ENCODE peak calls at places on chromosomes 13 and 19, in nine cellular contexts. T is activated CD4-positive, CD25-positive, alpha-beta regulatory T cell; D is astrocyte of the cerebellum; O is stimulated activated CD4-positive, alpha-beta T cell treated with anti-CD3 and anti-CD28 coated beads, Interleukin-2, amount 100 ng/mL, for 24 hours; Q is HFF-Myc; K is neural progenitor cell; W is NCI-H1092; J is hepatic stellate cell; U is effector memory CD4-positive, alpha-beta T cell. X is an unnamed sample.

GRCh38 chr19:29610574-29611271 is 4.6 kb downstream of the POP4 start:
- DNase-seq in T (peak; percentile 60), D (peak; percentile 70), O (peak; percentile 87), Q (peak; percentile 49), K (peak; percentile 87), W (peak; percentile 43), J (peak; percentile 92), U (peak; percentile 67), X (peak; percentile 82)

GRCh38 chr13:36712785-36713184 is 39.0 kb downstream of the SERTM1 start:
- DNase-seq in T (no peak), D (peak; percentile 58), O (no peak), Q (peak; percentile 37), K (no peak), W (no peak), J (no peak), U (no peak), X (no peak)

GRCh38 chr13:45289936-45290563 is 50.9 kb downstream of the TPT1 start:
- DNase-seq in T (no peak), D (no peak), O (no peak), Q (no peak), K (no peak), W (no peak), J (no peak), U (no peak), X (no peak)

GRCh38 chr13:93473441-93474270 is 247.0 kb downstream of the GPC6 start:
- DNase-seq in T (no peak), D (no peak), O (no peak), Q (no peak), K (no peak), W (no peak), J (no peak), U (no peak), X (no peak)

GRCh38 chr13:35630551-35631275 is 154.2 kb upstream of the MAB21L1 start:
- DNase-seq in T (no peak), D (peak; percentile 22), O (no peak), Q (peak; percentile 56), K (peak; percentile 83), W (peak; percentile 5), J (peak; percentile 18), U (no peak), X (no peak)

GRCh38 chr13:24822640-24823039 is 58.7 kb downstream of the RNF17 start:
- DNase-seq in T (no peak), D (no peak), O (no peak), Q (no peak), K (no peak), W (no peak), J (no peak), U (no peak), X (no peak)

GRCh38 chr19:12723643-12724426 is at the start of gene TNPO2:
- DNase-seq in T (peak; percentile 46), D (no peak), O (peak; percentile 78), Q (peak; percentile 51), K (peak; percentile 92), W (peak; percentile 60), J (peak; percentile 70), U (peak; percentile 26), X (no peak)

GRCh38 chr13:27607125-27607524 is 13.2 kb downstream of the LNX2 start:
- DNase-seq in T (no peak), D (peak; percentile 64), O (no peak), Q (peak; percentile 40), K (no peak), W (no peak), J (peak; percentile 51), U (no peak), X (no peak)

GRCh38 chr19:41990028-41990427 is 4.0 kb downstream of the ATP1A3 start:
- DNase-seq in T (no peak), D (no peak), O (no peak), Q (no peak), K (no peak), W (no peak), J (no peak), U (no peak), X (no peak)

GRCh38 chr13:102400619-102401125 is 1.2 kb downstream of the FGF14 start:
- DNase-seq in T (no peak), D (no peak), O (no peak), Q (no peak), K (peak; percentile 47), W (no peak), J (peak; percentile 18), U (no peak), X (no peak)

GRCh38 chr13:46831588-46832194 is 34.7 kb upstream of the ESD start:
- DNase-seq in T (no peak), D (peak; percentile 46), O (peak; percentile 40), Q (peak; percentile 35), K (peak; percentile 61), W (peak; percentile 7), J (peak; percentile 6), U (no peak), X (no peak)

GRCh38 chr13:102768914-102769313 is 4.7 kb downstream of the TEX30 start:
- DNase-seq in T (no peak), D (no peak), O (no peak), Q (no peak), K (no peak), W (no peak), J (no peak), U (no peak), X (no peak)

GRCh38 chr19:33195711-33196347 is 1.7 kb downstream of the LRP3 start:
- DNase-seq in T (no peak), D (no peak), O (no peak), Q (no peak), K (no peak), W (no peak), J (no peak), U (no peak), X (no peak)

GRCh38 chr13:47233734-47234133 is 336.9 kb upstream of the HTR2A start:
- DNase-seq in T (no peak), D (no peak), O (no peak), Q (no peak), K (no peak), W (no peak), J (no peak), U (no peak), X (no peak)

GRCh38 chr13:80551650-80552497 is 210.9 kb upstream of the SPRY2 start:
- DNase-seq in T (no peak), D (no peak), O (no peak), Q (no peak), K (no peak), W (no peak), J (no peak), U (no peak), X (no peak)

GRCh38 chr13:45393941-45394570 is 24.1 kb downstream of the SLC25A30 start:
- DNase-seq in T (no peak), D (peak; percentile 52), O (peak; percentile 31), Q (no peak), K (peak; percentile 74), W (peak; percentile 23), J (peak; percentile 50), U (no peak), X (no peak)

GRCh38 chr13:79445968-79446645 is 34.8 kb upstream of the NDFIP2 start:
- DNase-seq in T (no peak), D (no peak), O (no peak), Q (no peak), K (peak; percentile 47), W (no peak), J (no peak), U (no peak), X (no peak)

GRCh38 chr19:10454267-10454666 is 33.9 kb downstream of the PDE4A start:
- DNase-seq in T (no peak), D (no peak), O (no peak), Q (no peak), K (peak; percentile 93), W (no peak), J (no peak), U (no peak), X (no peak)

GRCh38 chr13:100673376-100673830 is 1.2 kb downstream of the TMTC4 start:
- DNase-seq in T (no peak), D (no peak), O (no peak), Q (no peak), K (peak; percentile 71), W (no peak), J (no peak), U (no peak), X (no peak)

GRCh38 chr19:14375582-14376291 is 5.5 kb upstream of the ADGRE5 start:
- DNase-seq in T (no peak), D (no peak), O (no peak), Q (no peak), K (no peak), W (no peak), J (peak; percentile 67), U (no peak), X (no peak)

GRCh38 chr13:32285633-32285965 is 29.6 kb downstream of the ZAR1L start:
- DNase-seq in T (no peak), D (no peak), O (no peak), Q (no peak), K (no peak), W (no peak), J (no peak), U (no peak), X (no peak)

GRCh38 chr13:51728972-51729371 is 75.0 kb downstream of the DHRS12 start:
- DNase-seq in T (no peak), D (peak; percentile 40), O (no peak), Q (no peak), K (no peak), W (no peak), J (no peak), U (no peak), X (no peak)

GRCh38 chr19:8038815-8039214 is 13.7 kb upstream of the CCL25 start:
- DNase-seq in T (no peak), D (no peak), O (no peak), Q (no peak), K (no peak), W (no peak), J (no peak), U (no peak), X (no peak)

GRCh38 chr13:109151696-109152095 is 522.3 kb downstream of the MYO16 start:
- DNase-seq in T (no peak), D (no peak), O (no peak), Q (no peak), K (no peak), W (no peak), J (no peak), U (no peak), X (no peak)

GRCh38 chr19:3163230-3163886 is 15.2 kb upstream of the S1PR4 start:
- DNase-seq in T (peak; percentile 41), D (no peak), O (peak; percentile 71), Q (no peak), K (peak; percentile 89), W (peak; percentile 56), J (peak; percentile 87), U (peak; percentile 43), X (peak; percentile 83)

GRCh38 chr13:107803822-107804495 is 411.4 kb downstream of the LIG4 start:
- DNase-seq in T (no peak), D (no peak), O (no peak), Q (no peak), K (no peak), W (no peak), J (no peak), U (no peak), X (no peak)

GRCh38 chr19:18519962-18520847 is 1.7 kb downstream of the ELL start:
- DNase-seq in T (peak; percentile 19), D (peak; percentile 29), O (peak; percentile 69), Q (no peak), K (peak; percentile 80), W (no peak), J (peak; percentile 79), U (peak; percentile 39), X (peak; percentile 65)

GRCh38 chr13:106464076-106464475 is 71.4 kb downstream of the EFNB2 start:
- DNase-seq in T (no peak), D (peak; percentile 93), O (no peak), Q (no peak), K (no peak), W (no peak), J (no peak), U (no peak), X (no peak)

GRCh38 chr19:19064811-19065745 is 1.3 kb downstream of the SLC25A42 start:
- DNase-seq in T (no peak), D (no peak), O (peak; percentile 45), Q (no peak), K (no peak), W (no peak), J (peak; percentile 43), U (no peak), X (no peak)

X was measured in CD14-positive monocyte.